ENCODE peak calls at places on chromosomes 1 and 21, in eight cellular contexts. O, M, U, R, I, F, Y and Q are unnamed samples.

GRCh38 chr1:172536256-172536655 is 3.3 kb downstream of the SUCO start:
- DNase-seq in O (no peak), M (no peak), U (no peak), R (no peak), I (no peak), F (no peak), Y (no peak), Q (no peak)

GRCh38 chr1:226995064-226995965 is 55.2 kb downstream of the COQ8A start:
- DNase-seq in O (no peak), M (no peak), U (no peak), R (no peak), I (no peak), F (no peak), Y (no peak), Q (no peak)

GRCh38 chr1:150887018-150887417 is at the start of gene CTXND2:
- DNase-seq in O (peak), M (peak), U (no peak), R (no peak), I (no peak), F (peak), Y (peak), Q (no peak)

GRCh38 chr1:180563013-180563827 is 4.5 kb downstream of the OVAAL start:
- DNase-seq in O (peak), M (peak), U (no peak), R (no peak), I (no peak), F (peak), Y (peak), Q (no peak)

GRCh38 chr1:147600119-147601111 is 59.1 kb downstream of the BCL9 start:
- DNase-seq in O (peak), M (peak), U (no peak), R (no peak), I (no peak), F (peak), Y (peak), Q (no peak)

GRCh38 chr1:183586897-183587296 is 3.4 kb downstream of the NCF2 start:
- DNase-seq in O (no peak), M (no peak), U (no peak), R (no peak), I (no peak), F (no peak), Y (no peak), Q (peak)

GRCh38 chr1:170192535-170192934 is 46.8 kb downstream of the NTMT2 start:
- DNase-seq in O (peak), M (no peak), U (no peak), R (no peak), I (no peak), F (no peak), Y (no peak), Q (no peak)

GRCh38 chr1:89957063-89957462 is 37.8 kb upstream of the ZNF326 start:
- DNase-seq in O (no peak), M (no peak), U (no peak), R (no peak), I (no peak), F (no peak), Y (no peak), Q (no peak)

GRCh38 chr1:108000620-108001105 is 35.7 kb upstream of the VAV3 start:
- DNase-seq in O (peak), M (peak), U (peak), R (peak), I (no peak), F (peak), Y (peak), Q (peak)

GRCh38 chr1:84436907-84437667 is 38.8 kb downstream of the DNASE2B start:
- DNase-seq in O (no peak), M (no peak), U (no peak), R (no peak), I (no peak), F (no peak), Y (no peak), Q (no peak)

GRCh38 chr21:32410916-32411315 is 1.6 kb upstream of the EVA1C start:
- DNase-seq in O (no peak), M (no peak), U (no peak), R (peak), I (no peak), F (no peak), Y (no peak), Q (no peak)

GRCh38 chr1:59704721-59705120 is 110.0 kb upstream of the HOOK1 start:
- DNase-seq in O (no peak), M (no peak), U (no peak), R (no peak), I (no peak), F (no peak), Y (no peak), Q (no peak)

GRCh38 chr1:234779160-234779538 is 169.2 kb upstream of the IRF2BP2 start:
- DNase-seq in O (no peak), M (no peak), U (no peak), R (no peak), I (no peak), F (no peak), Y (no peak), Q (peak)

GRCh38 chr21:29504751-29505321 is 206.1 kb downstream of the BACH1 start:
- DNase-seq in O (peak), M (peak), U (no peak), R (no peak), I (no peak), F (peak), Y (peak), Q (no peak)

GRCh38 chr1:230170153-230170547 is 103.1 kb downstream of the GALNT2 start:
- DNase-seq in O (no peak), M (no peak), U (no peak), R (no peak), I (no peak), F (no peak), Y (no peak), Q (no peak)
- TF ChIP-seq CTCF in O (no peak), M (no peak), U (no peak), R (no peak), I (no peak), F (no peak), Y (no peak), Q (no peak)

GRCh38 chr1:1432951-1433803 is 2.3 kb upstream of the VWA1 start:
- DNase-seq in O (no peak), M (no peak), U (peak), R (peak), I (no peak), F (no peak), Y (peak), Q (peak)
- H3K4me3 ChIP-seq in O (no peak), M (no peak), U (peak), R (peak), I (peak), F (no peak), Y (no peak), Q (no peak)

GRCh38 chr1:167126317-167126716 is 32.4 kb downstream of the STYXL2 start:
- DNase-seq in O (no peak), M (no peak), U (no peak), R (no peak), I (no peak), F (no peak), Y (no peak), Q (no peak)

GRCh38 chr1:167127661-167128060 is 33.8 kb downstream of the STYXL2 start:
- DNase-seq in O (no peak), M (no peak), U (no peak), R (no peak), I (no peak), F (no peak), Y (no peak), Q (no peak)

GRCh38 chr1:167126811-167127210 is 32.9 kb downstream of the STYXL2 start:
- DNase-seq in O (no peak), M (no peak), U (no peak), R (no peak), I (no peak), F (no peak), Y (no peak), Q (no peak)

GRCh38 chr1:167127236-167127635 is 33.4 kb downstream of the STYXL2 start:
- DNase-seq in O (no peak), M (no peak), U (no peak), R (no peak), I (no peak), F (no peak), Y (no peak), Q (no peak)

DNA sequence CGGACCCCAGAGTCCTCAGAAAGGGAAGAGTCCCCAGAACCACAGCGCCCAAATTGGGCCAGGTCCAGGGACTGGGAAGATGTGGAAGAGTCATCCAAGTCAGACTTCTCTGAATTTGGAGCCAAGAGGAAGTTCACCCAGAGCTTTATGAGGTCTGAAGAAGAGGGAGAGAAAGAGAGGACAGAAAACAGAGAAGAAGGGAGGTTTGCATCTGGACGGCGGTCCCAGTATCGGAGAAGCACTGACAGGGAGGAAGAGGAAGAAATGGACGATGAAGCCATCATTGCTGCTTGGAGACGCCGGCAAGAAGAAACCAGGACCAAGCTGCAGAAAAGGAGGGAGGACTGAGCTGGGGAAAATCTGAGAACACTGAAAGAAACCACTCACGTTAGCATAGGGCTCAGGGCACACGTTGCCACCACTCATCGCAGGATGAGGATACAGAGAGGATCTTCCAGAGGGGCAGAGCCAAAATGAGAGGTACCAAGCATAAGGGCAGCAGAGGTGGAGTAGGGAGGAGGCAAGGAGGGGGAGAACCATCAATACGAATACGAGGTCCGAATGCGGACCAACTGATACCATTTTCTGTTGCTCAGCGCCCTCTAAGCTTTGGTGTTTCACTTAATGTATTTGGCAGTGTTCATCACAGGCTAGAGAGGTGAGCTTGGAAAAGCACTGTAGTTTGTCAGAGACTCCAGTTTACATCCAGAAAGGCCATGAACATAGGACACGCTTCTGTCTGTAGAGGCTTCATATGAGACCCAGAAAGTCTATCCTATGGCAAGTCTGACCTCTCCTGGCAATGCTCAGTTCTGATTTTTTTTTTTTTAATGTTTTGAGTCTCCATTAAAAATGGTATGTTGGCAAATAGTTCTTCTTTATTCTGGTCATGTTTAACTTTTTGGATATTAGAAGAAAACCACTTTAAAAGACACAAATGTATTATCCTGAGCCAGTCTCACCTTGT is 34.7 kb downstream of the STYXL2 start:
- DNase-seq in O (peak), M (no peak), U (no peak), R (no peak), I (no peak), F (no peak), Y (no peak), Q (no peak)
- TF ChIP-seq CTCF in O (no peak), M (no peak), U (no peak), R (no peak), I (no peak), F (no peak), Y (no peak), Q (no peak)

DNA sequence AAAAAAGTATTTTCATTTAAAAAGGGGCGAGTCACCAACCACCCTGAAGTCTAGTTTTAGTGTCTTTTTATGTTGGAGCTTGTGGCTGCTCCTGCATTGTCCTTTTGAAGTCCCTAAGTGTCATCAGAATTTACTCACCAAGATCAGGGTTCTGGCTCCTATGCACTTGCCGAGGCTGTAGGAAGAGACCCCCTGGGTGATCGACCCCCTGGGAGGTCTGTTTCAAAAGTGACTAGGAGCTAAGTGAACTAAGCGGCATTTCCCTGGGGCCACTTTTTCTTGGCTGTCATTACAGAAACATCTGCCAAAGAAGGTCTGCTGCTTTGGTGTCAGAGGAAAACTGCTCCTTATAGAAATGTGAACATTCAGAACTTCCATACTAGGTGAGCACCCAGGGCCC is 39.3 kb downstream of the ACTN2 start:
- DNase-seq in O (no peak), M (no peak), U (no peak), R (no peak), I (no peak), F (no peak), Y (no peak), Q (no peak)
- H3K4me3 ChIP-seq in O (no peak), M (no peak), U (no peak), R (no peak), I (no peak), F (no peak), Y (no peak), Q (no peak)

GRCh38 chr1:208475951-208476824 is 232.0 kb upstream of the PLXNA2 start:
- DNase-seq in O (peak), M (no peak), U (no peak), R (no peak), I (no peak), F (peak), Y (peak), Q (no peak)
- TF ChIP-seq CTCF in O (peak), M (peak), U (peak), R (no peak), I (peak), F (no peak), Y (no peak), Q (no peak)

GRCh38 chr1:3610823-3611169 is 512 bp downstream of the MEGF6 start:
- DNase-seq in O (no peak), M (no peak), U (no peak), R (no peak), I (no peak), F (no peak), Y (no peak), Q (no peak)

GRCh38 chr1:3609769-3610157 is 1.5 kb downstream of the MEGF6 start:
- DNase-seq in O (no peak), M (no peak), U (no peak), R (no peak), I (no peak), F (no peak), Y (no peak), Q (no peak)

GRCh38 chr1:3611170-3612019 is at the start of gene MEGF6:
- DNase-seq in O (peak), M (peak), U (peak), R (peak), I (peak), F (peak), Y (peak), Q (peak)

GRCh38 chr1:3609016-3609768 is 2.1 kb downstream of the MEGF6 start:
- DNase-seq in O (no peak), M (no peak), U (no peak), R (no peak), I (no peak), F (no peak), Y (no peak), Q (no peak)

DNA sequence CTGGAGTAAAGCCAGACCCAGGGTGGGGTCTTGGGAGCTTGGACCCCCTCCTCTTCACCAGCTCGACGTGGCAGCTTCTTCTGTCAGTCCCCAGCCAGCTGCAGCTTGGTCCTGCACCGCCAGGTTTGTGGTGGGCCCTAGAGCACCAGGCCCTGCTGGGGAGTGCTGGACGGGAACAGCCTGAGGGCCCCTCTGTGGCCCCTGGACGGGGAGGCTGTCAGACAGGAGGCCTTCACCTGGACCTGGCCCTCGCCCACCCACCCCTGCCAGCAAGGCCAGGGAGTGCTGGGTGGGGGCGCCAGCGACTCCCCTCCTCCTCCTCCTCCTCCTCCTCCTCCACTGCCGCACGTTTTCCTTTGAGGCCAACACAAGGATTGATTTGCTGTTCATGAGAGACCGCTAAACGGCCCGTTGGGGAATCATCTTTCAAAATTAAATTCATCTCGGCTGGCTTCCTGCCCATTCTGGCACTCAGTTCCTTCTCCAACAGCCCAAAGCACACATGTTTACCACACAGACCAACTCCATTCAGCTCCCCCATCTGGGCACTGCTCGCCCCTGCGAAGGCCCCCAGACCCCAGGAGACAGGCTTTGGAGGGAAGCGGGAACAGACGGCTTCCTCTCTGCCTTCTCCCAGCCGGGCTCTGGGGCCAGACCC is 1.0 kb downstream of the MEGF6 start:
- DNase-seq in O (peak), M (no peak), U (no peak), R (no peak), I (no peak), F (no peak), Y (peak), Q (no peak)
- H3K4me3 ChIP-seq in O (peak), M (no peak), U (peak), R (peak), I (peak), F (no peak), Y (peak), Q (no peak)

DNA sequence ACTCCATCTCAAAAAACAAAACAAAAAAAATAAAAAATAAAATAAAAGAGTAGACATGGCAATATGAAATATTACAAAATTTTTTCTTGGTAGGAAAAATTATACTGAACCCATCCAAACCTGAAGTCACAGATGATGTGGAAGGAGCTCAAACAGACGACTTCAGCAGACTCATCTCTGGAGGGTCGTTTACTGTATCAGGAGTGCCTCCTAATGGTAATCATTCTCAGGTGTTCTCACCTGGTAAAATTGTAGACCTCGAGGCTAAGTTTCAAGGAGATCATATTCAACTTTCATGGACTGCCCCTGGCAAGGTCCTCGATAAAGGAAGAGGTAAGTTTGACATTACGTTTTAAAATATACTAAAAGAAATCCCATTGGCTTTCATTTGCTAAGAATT is 54.3 kb upstream of the SH3GLB1 start:
- DNase-seq in O (no peak), M (no peak), U (no peak), R (no peak), I (no peak), F (no peak), Y (no peak), Q (no peak)
- TF ChIP-seq CTCF in O (no peak), M (no peak), U (no peak), R (no peak), I (peak), F (no peak), Y (no peak), Q (no peak)